ENCODE peak calls at places on chromosome 15, in seven cellular contexts. One of them, this sample, is unnamed.

GRCh38 chr15:63089260-63090043 is 32.2 kb upstream of the LACTB start:
- DNase-seq in lower lobe of right lung: no peak
- DNase-seq in CD4-positive, alpha-beta memory T cell: no peak
- DNase-seq in DND-41: peak
- DNase-seq in tibial artery: no peak
- DNase-seq in heart left ventricle: peak
- DNase-seq in AG09309: peak
- DNase-seq in this sample: peak

GRCh38 chr15:68487087-68487843 is 55.3 kb upstream of the ITGA11 start:
- DNase-seq in lower lobe of right lung: no peak
- DNase-seq in CD4-positive, alpha-beta memory T cell: no peak
- DNase-seq in DND-41: no peak
- DNase-seq in tibial artery: no peak
- DNase-seq in heart left ventricle: no peak
- DNase-seq in AG09309: no peak
- DNase-seq in this sample: no peak

GRCh38 chr15:32649336-32649735 is 7.8 kb downstream of the SCG5 start:
- DNase-seq in lower lobe of right lung: no peak
- DNase-seq in CD4-positive, alpha-beta memory T cell: no peak
- DNase-seq in DND-41: no peak
- DNase-seq in tibial artery: no peak
- DNase-seq in heart left ventricle: no peak
- DNase-seq in AG09309: no peak
- DNase-seq in this sample: no peak

GRCh38 chr15:36886135-36887011 is 214.0 kb downstream of the MEIS2 start:
- DNase-seq in lower lobe of right lung: no peak
- DNase-seq in CD4-positive, alpha-beta memory T cell: no peak
- DNase-seq in DND-41: no peak
- DNase-seq in tibial artery: no peak
- DNase-seq in heart left ventricle: no peak
- DNase-seq in AG09309: no peak
- DNase-seq in this sample: no peak

GRCh38 chr15:63231717-63232116 is 42.3 kb downstream of the RAB8B start:
- DNase-seq in lower lobe of right lung: no peak
- DNase-seq in CD4-positive, alpha-beta memory T cell: no peak
- DNase-seq in DND-41: no peak
- DNase-seq in tibial artery: no peak
- DNase-seq in heart left ventricle: no peak
- DNase-seq in AG09309: no peak
- DNase-seq in this sample: no peak

GRCh38 chr15:50181983-50182232 is at the start of gene SLC27A2:
- DNase-seq in lower lobe of right lung: peak
- DNase-seq in CD4-positive, alpha-beta memory T cell: no peak
- DNase-seq in DND-41: no peak
- DNase-seq in tibial artery: no peak
- DNase-seq in heart left ventricle: no peak
- DNase-seq in AG09309: no peak
- DNase-seq in this sample: no peak

GRCh38 chr15:25693321-25694237 is 169.5 kb downstream of the ATP10A start:
- DNase-seq in lower lobe of right lung: no peak
- DNase-seq in CD4-positive, alpha-beta memory T cell: peak
- DNase-seq in DND-41: peak
- DNase-seq in tibial artery: peak
- DNase-seq in heart left ventricle: no peak
- DNase-seq in AG09309: no peak
- DNase-seq in this sample: no peak

GRCh38 chr15:99507732-99508571 is 57.8 kb upstream of the MEF2A start:
- DNase-seq in lower lobe of right lung: no peak
- DNase-seq in CD4-positive, alpha-beta memory T cell: no peak
- DNase-seq in DND-41: no peak
- DNase-seq in tibial artery: peak
- DNase-seq in heart left ventricle: peak
- DNase-seq in AG09309: no peak
- DNase-seq in this sample: no peak

GRCh38 chr15:63402498-63403253 is 21.0 kb upstream of the CA12 start:
- DNase-seq in lower lobe of right lung: no peak
- DNase-seq in CD4-positive, alpha-beta memory T cell: peak
- DNase-seq in DND-41: no peak
- DNase-seq in tibial artery: no peak
- DNase-seq in heart left ventricle: no peak
- DNase-seq in AG09309: no peak
- DNase-seq in this sample: no peak

GRCh38 chr15:71945012-71945411 is 134.7 kb downstream of the NR2E3 start:
- DNase-seq in lower lobe of right lung: no peak
- DNase-seq in CD4-positive, alpha-beta memory T cell: no peak
- DNase-seq in DND-41: no peak
- DNase-seq in tibial artery: no peak
- DNase-seq in heart left ventricle: no peak
- DNase-seq in AG09309: no peak
- DNase-seq in this sample: no peak

GRCh38 chr15:97189152-97189551 is 771.4 kb upstream of the ARRDC4 start:
- DNase-seq in lower lobe of right lung: no peak
- DNase-seq in CD4-positive, alpha-beta memory T cell: no peak
- DNase-seq in DND-41: no peak
- DNase-seq in tibial artery: no peak
- DNase-seq in heart left ventricle: no peak
- DNase-seq in AG09309: no peak
- DNase-seq in this sample: no peak

GRCh38 chr15:57415559-57415958 is 39.3 kb downstream of the CGNL1 start:
- DNase-seq in lower lobe of right lung: no peak
- DNase-seq in CD4-positive, alpha-beta memory T cell: no peak
- DNase-seq in DND-41: no peak
- DNase-seq in tibial artery: no peak
- DNase-seq in heart left ventricle: peak
- DNase-seq in AG09309: no peak
- DNase-seq in this sample: no peak

GRCh38 chr15:25535866-25536265 is 97.0 kb upstream of the UBE3A start:
- DNase-seq in lower lobe of right lung: no peak
- DNase-seq in CD4-positive, alpha-beta memory T cell: no peak
- DNase-seq in DND-41: no peak
- DNase-seq in tibial artery: no peak
- DNase-seq in heart left ventricle: no peak
- DNase-seq in AG09309: no peak
- DNase-seq in this sample: no peak

GRCh38 chr15:89130194-89130593 is 41.9 kb downstream of the ABHD2 start:
- DNase-seq in lower lobe of right lung: no peak
- DNase-seq in CD4-positive, alpha-beta memory T cell: no peak
- DNase-seq in DND-41: no peak
- DNase-seq in tibial artery: no peak
- DNase-seq in heart left ventricle: no peak
- DNase-seq in AG09309: no peak
- DNase-seq in this sample: no peak

GRCh38 chr15:63233667-63234419 is 43.6 kb upstream of the APH1B start:
- DNase-seq in lower lobe of right lung: no peak
- DNase-seq in CD4-positive, alpha-beta memory T cell: no peak
- DNase-seq in DND-41: no peak
- DNase-seq in tibial artery: no peak
- DNase-seq in heart left ventricle: no peak
- DNase-seq in AG09309: no peak
- DNase-seq in this sample: peak

GRCh38 chr15:55319537-55320325 is 709 bp downstream of the PIGB start:
- DNase-seq in lower lobe of right lung: no peak
- DNase-seq in CD4-positive, alpha-beta memory T cell: no peak
- DNase-seq in DND-41: no peak
- DNase-seq in tibial artery: no peak
- DNase-seq in heart left ventricle: no peak
- DNase-seq in AG09309: no peak
- DNase-seq in this sample: no peak

GRCh38 chr15:99729920-99730319 is 3.3 kb downstream of the LYSMD4 start:
- DNase-seq in lower lobe of right lung: no peak
- DNase-seq in CD4-positive, alpha-beta memory T cell: no peak
- DNase-seq in DND-41: peak
- DNase-seq in tibial artery: no peak
- DNase-seq in heart left ventricle: peak
- DNase-seq in AG09309: no peak
- DNase-seq in this sample: no peak

GRCh38 chr15:48695835-48696573 is 50.5 kb upstream of the FBN1 start:
- DNase-seq in lower lobe of right lung: no peak
- DNase-seq in CD4-positive, alpha-beta memory T cell: no peak
- DNase-seq in DND-41: no peak
- DNase-seq in tibial artery: no peak
- DNase-seq in heart left ventricle: no peak
- DNase-seq in AG09309: no peak
- DNase-seq in this sample: no peak

GRCh38 chr15:67474405-67475080 is 46.4 kb upstream of the C15orf61 start:
- DNase-seq in lower lobe of right lung: no peak
- DNase-seq in CD4-positive, alpha-beta memory T cell: no peak
- DNase-seq in DND-41: no peak
- DNase-seq in tibial artery: no peak
- DNase-seq in heart left ventricle: no peak
- DNase-seq in AG09309: no peak
- DNase-seq in this sample: no peak

GRCh38 chr15:68383161-68384074 is 48.5 kb downstream of the ITGA11 start:
- DNase-seq in lower lobe of right lung: no peak
- DNase-seq in CD4-positive, alpha-beta memory T cell: peak
- DNase-seq in DND-41: peak
- DNase-seq in tibial artery: peak
- DNase-seq in heart left ventricle: peak
- DNase-seq in AG09309: no peak
- DNase-seq in this sample: no peak

GRCh38 chr15:69713726-69714559 is 261.3 kb downstream of the RPLP1 start:
- DNase-seq in lower lobe of right lung: no peak
- DNase-seq in CD4-positive, alpha-beta memory T cell: peak
- DNase-seq in DND-41: peak
- DNase-seq in tibial artery: no peak
- DNase-seq in heart left ventricle: no peak
- DNase-seq in AG09309: no peak
- DNase-seq in this sample: no peak

GRCh38 chr15:73593278-73594074 is 39.7 kb downstream of the NPTN start:
- DNase-seq in lower lobe of right lung: no peak
- DNase-seq in CD4-positive, alpha-beta memory T cell: no peak
- DNase-seq in DND-41: no peak
- DNase-seq in tibial artery: no peak
- DNase-seq in heart left ventricle: peak
- DNase-seq in AG09309: no peak
- DNase-seq in this sample: no peak

GRCh38 chr15:76954744-76955143 is 23.2 kb downstream of the RCN2 start:
- DNase-seq in lower lobe of right lung: no peak
- DNase-seq in CD4-positive, alpha-beta memory T cell: no peak
- DNase-seq in DND-41: no peak
- DNase-seq in tibial artery: no peak
- DNase-seq in heart left ventricle: no peak
- DNase-seq in AG09309: no peak
- DNase-seq in this sample: no peak

GRCh38 chr15:86055688-86056087 is 24.0 kb upstream of the AGBL1 start:
- DNase-seq in lower lobe of right lung: no peak
- DNase-seq in CD4-positive, alpha-beta memory T cell: no peak
- DNase-seq in DND-41: no peak
- DNase-seq in tibial artery: no peak
- DNase-seq in heart left ventricle: no peak
- DNase-seq in AG09309: no peak
- DNase-seq in this sample: no peak

GRCh38 chr15:60546764-60547163 is 67.8 kb upstream of the ICE2 start:
- DNase-seq in lower lobe of right lung: no peak
- DNase-seq in CD4-positive, alpha-beta memory T cell: peak
- DNase-seq in DND-41: no peak
- DNase-seq in tibial artery: no peak
- DNase-seq in heart left ventricle: no peak
- DNase-seq in AG09309: no peak
- DNase-seq in this sample: no peak

GRCh38 chr15:45026646-45027045 is 3.7 kb downstream of the SORD start:
- DNase-seq in lower lobe of right lung: no peak
- DNase-seq in CD4-positive, alpha-beta memory T cell: no peak
- DNase-seq in DND-41: no peak
- DNase-seq in tibial artery: no peak
- DNase-seq in heart left ventricle: no peak
- DNase-seq in AG09309: no peak
- DNase-seq in this sample: no peak

GRCh38 chr15:40278026-40278425 is 4.8 kb downstream of the ANKRD63 start:
- DNase-seq in lower lobe of right lung: no peak
- DNase-seq in CD4-positive, alpha-beta memory T cell: no peak
- DNase-seq in DND-41: no peak
- DNase-seq in tibial artery: no peak
- DNase-seq in heart left ventricle: no peak
- DNase-seq in AG09309: no peak
- DNase-seq in this sample: no peak

GRCh38 chr15:40275954-40276353 is 6.9 kb downstream of the ANKRD63 start:
- DNase-seq in lower lobe of right lung: no peak
- DNase-seq in CD4-positive, alpha-beta memory T cell: no peak
- DNase-seq in DND-41: no peak
- DNase-seq in tibial artery: no peak
- DNase-seq in heart left ventricle: no peak
- DNase-seq in AG09309: no peak
- DNase-seq in this sample: no peak

GRCh38 chr15:40275491-40275890 is 7.4 kb downstream of the ANKRD63 start:
- DNase-seq in lower lobe of right lung: no peak
- DNase-seq in CD4-positive, alpha-beta memory T cell: no peak
- DNase-seq in DND-41: no peak
- DNase-seq in tibial artery: no peak
- DNase-seq in heart left ventricle: no peak
- DNase-seq in AG09309: no peak
- DNase-seq in this sample: no peak

GRCh38 chr15:40276927-40277326 is 5.9 kb downstream of the ANKRD63 start:
- DNase-seq in lower lobe of right lung: no peak
- DNase-seq in CD4-positive, alpha-beta memory T cell: no peak
- DNase-seq in DND-41: no peak
- DNase-seq in tibial artery: no peak
- DNase-seq in heart left ventricle: no peak
- DNase-seq in AG09309: no peak
- DNase-seq in this sample: no peak

GRCh38 chr15:40277472-40277871 is 5.4 kb downstream of the ANKRD63 start:
- DNase-seq in lower lobe of right lung: no peak
- DNase-seq in CD4-positive, alpha-beta memory T cell: no peak
- DNase-seq in DND-41: peak
- DNase-seq in tibial artery: no peak
- DNase-seq in heart left ventricle: no peak
- DNase-seq in AG09309: no peak
- DNase-seq in this sample: no peak
- H3K4me3 ChIP-seq in lower lobe of right lung: peak
- H3K4me3 ChIP-seq in CD4-positive, alpha-beta memory T cell: no peak
- H3K4me3 ChIP-seq in DND-41: no peak
- H3K4me3 ChIP-seq in tibial artery: no peak
- H3K4me3 ChIP-seq in heart left ventricle: no peak
- H3K4me3 ChIP-seq in AG09309: no peak
- H3K4me3 ChIP-seq in this sample: no peak

GRCh38 chr15:40871749-40872617 is 2.1 kb downstream of the RHOV start:
- DNase-seq in lower lobe of right lung: peak
- DNase-seq in CD4-positive, alpha-beta memory T cell: no peak
- DNase-seq in DND-41: no peak
- DNase-seq in tibial artery: no peak
- DNase-seq in heart left ventricle: no peak
- DNase-seq in AG09309: no peak
- DNase-seq in this sample: no peak
- H3K4me3 ChIP-seq in lower lobe of right lung: no peak
- H3K4me3 ChIP-seq in CD4-positive, alpha-beta memory T cell: no peak
- H3K4me3 ChIP-seq in DND-41: no peak
- H3K4me3 ChIP-seq in tibial artery: no peak
- H3K4me3 ChIP-seq in heart left ventricle: no peak
- H3K4me3 ChIP-seq in AG09309: no peak
- H3K4me3 ChIP-seq in this sample: no peak

GRCh38 chr15:34335176-34335575 is 2.4 kb downstream of the SLC12A6 start:
- DNase-seq in lower lobe of right lung: no peak
- DNase-seq in CD4-positive, alpha-beta memory T cell: no peak
- DNase-seq in DND-41: no peak
- DNase-seq in tibial artery: no peak
- DNase-seq in heart left ventricle: no peak
- DNase-seq in AG09309: no peak
- DNase-seq in this sample: no peak
- H3K4me3 ChIP-seq in lower lobe of right lung: peak
- H3K4me3 ChIP-seq in CD4-positive, alpha-beta memory T cell: peak
- H3K4me3 ChIP-seq in DND-41: peak
- H3K4me3 ChIP-seq in tibial artery: peak
- H3K4me3 ChIP-seq in heart left ventricle: peak
- H3K4me3 ChIP-seq in AG09309: peak
- H3K4me3 ChIP-seq in this sample: no peak

GRCh38 chr15:92902723-92903587 is 2.8 kb downstream of the CHD2 start:
- DNase-seq in lower lobe of right lung: no peak
- DNase-seq in CD4-positive, alpha-beta memory T cell: no peak
- DNase-seq in DND-41: no peak
- DNase-seq in tibial artery: no peak
- DNase-seq in heart left ventricle: no peak
- DNase-seq in AG09309: no peak
- DNase-seq in this sample: no peak
- H3K4me3 ChIP-seq in lower lobe of right lung: peak
- H3K4me3 ChIP-seq in CD4-positive, alpha-beta memory T cell: peak
- H3K4me3 ChIP-seq in DND-41: peak
- H3K4me3 ChIP-seq in tibial artery: peak
- H3K4me3 ChIP-seq in heart left ventricle: peak
- H3K4me3 ChIP-seq in AG09309: peak
- H3K4me3 ChIP-seq in this sample: peak